ENCODE peak calls at places on chromosomes 2 and 18, in ten cellular contexts. Q, E, Y, G, V, I, O, T, W and S are unnamed samples.

GRCh38 chr2:102365763-102366162 is 10.2 kb downstream of the IL18R1 start:
- DNase-seq in G (no peak), I (no peak), V (no peak), O (no peak), T (no peak), Q (no peak), Y (no peak), E (no peak), W (no peak), S (no peak)

GRCh38 chr2:202032841-202033316 is 776 bp upstream of the FZD7 start:
- DNase-seq in Q (peak; percentile 51), V (peak; percentile 84), W (peak; percentile 60), T (peak; percentile 76), I (peak; percentile 43), O (peak; percentile 34), Y (peak; percentile 91), E (peak; percentile 51), G (peak; percentile 55), S (peak; percentile 78)

GRCh38 chr2:179991344-179991743 is 15.8 kb downstream of the CWC22 start:
- DNase-seq in W (no peak), O (no peak), V (no peak), E (no peak), Q (no peak), G (no peak), I (no peak), Y (no peak), T (peak; percentile 65), S (peak; percentile 57)

GRCh38 chr2:144707927-144708326 is 188.0 kb upstream of the ZEB2 start:
- DNase-seq in G (no peak), W (no peak), T (no peak), Y (no peak), I (no peak), E (peak; percentile 24), Q (no peak), V (no peak), O (no peak), S (no peak)

GRCh38 chr2:120761164-120761861 is 25.6 kb downstream of the GLI2 start:
- DNase-seq in I (no peak), O (no peak), Y (peak; percentile 64), V (peak; percentile 43), Q (no peak), E (no peak), G (peak; percentile 22), W (no peak), T (no peak), S (no peak)

GRCh38 chr2:220553150-220553549 is 925.7 kb downstream of the SLC4A3 start:
- DNase-seq in Y (no peak), W (no peak), G (no peak), Q (no peak), E (peak; percentile 59), O (no peak), I (no peak), T (no peak), V (no peak), S (no peak)

GRCh38 chr2:96618599-96619283 is 19.4 kb downstream of the KANSL3 start:
- DNase-seq in W (no peak), I (no peak), O (no peak), T (no peak), Y (no peak), E (peak; percentile 74), V (no peak), Q (no peak), G (peak; percentile 62), S (no peak)

GRCh38 chr18:11795916-11796315 is 55.3 kb upstream of the CHMP1B start:
- DNase-seq in V (no peak), O (no peak), Y (no peak), E (no peak), T (no peak), G (no peak), Q (no peak), W (no peak), I (no peak), S (no peak)

GRCh38 chr2:122129399-122129798 is 373.9 kb downstream of the TSN start:
- DNase-seq in O (no peak), T (no peak), Y (no peak), G (no peak), E (no peak), I (no peak), W (no peak), Q (no peak), V (no peak), S (no peak)

GRCh38 chr2:76197842-76198448 is 487.2 kb upstream of the GCFC2 start:
- DNase-seq in I (peak; percentile 73), T (peak; percentile 94), V (no peak), O (no peak), G (peak; percentile 37), E (peak; percentile 65), W (no peak), Y (no peak), Q (peak; percentile 51), S (peak; percentile 87)

GRCh38 chr2:65985986-65986385 is 448.9 kb upstream of the MEIS1 start:
- DNase-seq in Y (no peak), V (no peak), T (no peak), G (no peak), I (no peak), Q (no peak), W (no peak), O (no peak), E (no peak), S (no peak)

DNA sequence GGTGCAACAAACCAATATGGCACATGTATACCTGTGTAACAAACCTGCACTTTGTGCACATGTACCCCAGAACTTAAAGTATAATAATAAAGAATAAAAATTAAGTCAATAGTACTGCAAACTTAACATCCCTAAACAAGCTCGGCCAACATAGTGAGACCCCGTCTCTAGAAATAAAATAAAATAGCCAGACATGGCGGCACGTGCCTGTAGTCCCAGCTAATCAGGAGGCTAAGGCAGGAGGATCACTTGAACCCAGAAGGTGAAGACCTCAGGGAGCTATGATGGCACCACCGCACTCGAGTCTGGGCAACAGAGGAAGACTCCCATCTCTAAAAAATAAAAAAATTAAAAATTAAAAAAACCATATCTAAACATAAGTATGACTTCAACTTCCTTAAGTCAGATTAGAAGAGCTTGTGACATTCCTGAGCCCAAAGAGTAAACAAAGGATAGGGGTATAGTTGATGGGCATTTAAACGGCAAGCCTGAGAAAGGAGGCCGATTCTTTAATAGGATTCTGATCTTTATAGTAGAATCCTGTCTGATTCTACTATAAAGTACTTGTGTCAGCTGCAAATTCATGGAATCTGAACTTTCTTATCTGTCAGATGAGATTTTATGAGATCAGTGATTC is 1.6 kb downstream of the FAM124B start:
- DNase-seq in O (no peak), T (no peak), I (no peak), G (no peak), Y (no peak), V (no peak), E (no peak), Q (no peak), W (no peak), S (no peak)
- TF ChIP-seq CTCF in O (no peak), T (no peak), I (no peak), G (no peak), Y (no peak), V (no peak), E (no peak), Q (no peak), W (no peak), S (no peak)

GRCh38 chr2:237223208-237223861 is 137.6 kb downstream of the COPS8 start:
- DNase-seq in G (peak; percentile 85), T (no peak), Y (no peak), Q (no peak), I (no peak), V (peak; percentile 74), O (no peak), W (no peak), E (peak; percentile 100), S (peak; percentile 69)

GRCh38 chr2:237222178-237222577 is 136.5 kb downstream of the COPS8 start:
- DNase-seq in G (no peak), O (no peak), I (no peak), W (no peak), V (peak; percentile 38), Y (no peak), T (no peak), Q (no peak), E (peak; percentile 98), S (peak; percentile 29)

GRCh38 chr2:237218756-237219155 is 133.1 kb downstream of the COPS8 start:
- DNase-seq in W (no peak), G (no peak), O (no peak), E (no peak), V (no peak), I (no peak), T (no peak), Q (no peak), Y (no peak), S (peak; percentile 54)

GRCh38 chr2:237222683-237223082 is 137.0 kb downstream of the COPS8 start:
- DNase-seq in Y (no peak), V (no peak), W (no peak), I (no peak), Q (no peak), O (no peak), E (peak; percentile 59), T (no peak), G (no peak), S (no peak)

GRCh38 chr2:237221443-237221842 is 135.8 kb downstream of the COPS8 start:
- DNase-seq in O (no peak), T (no peak), W (no peak), Q (no peak), G (no peak), V (no peak), E (no peak), I (no peak), Y (no peak), S (no peak)
- H3K27ac ChIP-seq in O (no peak overlapping the region), T (no peak overlapping the region), W (no peak overlapping the region), Q (no peak overlapping the region), G (peak overlapping the region; percentile 20), V (no peak overlapping the region), E (peak overlapping the region; percentile 99), I (no peak overlapping the region), Y (no peak overlapping the region), S (no peak overlapping the region)

DNA sequence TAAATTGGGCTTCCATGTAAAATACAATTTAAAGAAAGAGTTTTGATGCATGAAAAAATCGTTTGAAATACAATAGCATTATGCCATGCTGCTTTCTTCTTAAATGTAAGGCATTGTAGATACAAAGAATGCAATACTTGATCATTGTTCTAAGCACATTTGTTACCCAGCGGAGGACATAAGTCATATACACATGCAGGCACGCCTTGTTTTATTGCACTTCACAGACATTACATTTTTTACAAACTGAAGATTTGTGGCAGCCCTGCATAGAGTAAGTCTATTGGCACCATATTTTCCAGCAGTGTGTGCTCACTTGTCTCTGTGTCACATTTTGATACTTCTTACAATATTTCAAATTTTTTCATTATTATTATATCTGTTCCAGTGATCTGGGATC is 345.0 kb downstream of the CLIP4 start:
- DNase-seq in V (no peak), I (no peak), Q (no peak), E (no peak), O (no peak), Y (no peak), T (no peak), G (no peak), W (no peak), S (no peak)
- H3K27me3 ChIP-seq in V (no peaks in the 10 kb centered on the region), I (no peaks in the 10 kb centered on the region), Q (no peaks in the 10 kb centered on the region), E (no peaks in the 10 kb centered on the region), O (no peaks in the 10 kb centered on the region), Y (no peaks in the 10 kb centered on the region), T (no peaks in the 10 kb centered on the region), G (no peaks in the 10 kb centered on the region), W (no peaks in the 10 kb centered on the region), S (no peaks in the 10 kb centered on the region)

DNA sequence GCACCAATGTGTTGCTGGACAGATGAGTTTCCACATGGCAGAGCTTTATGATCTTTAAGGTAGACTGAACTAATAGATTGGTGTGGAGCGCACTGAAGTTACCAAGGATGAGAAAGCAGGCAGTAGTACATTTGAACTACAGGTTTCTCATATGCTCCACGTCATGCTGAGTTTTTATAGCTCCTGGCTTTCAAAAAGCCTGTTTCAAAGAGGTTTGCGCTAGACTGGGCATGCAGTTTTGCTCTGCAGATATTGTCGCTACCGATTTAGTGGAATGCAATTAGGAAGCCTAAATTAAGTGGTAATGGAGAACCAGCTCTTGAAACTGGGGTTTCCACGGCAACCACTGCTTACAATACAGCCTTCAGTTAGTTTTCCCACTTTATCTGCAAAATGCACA is 151.5 kb upstream of the POU3F3 start:
- DNase-seq in T (peak; percentile 30), O (no peak), Q (no peak), Y (no peak), I (no peak), E (no peak), V (no peak), W (no peak), G (no peak), S (no peak)
- TF ChIP-seq CTCF in T (no peak), O (no peak), Q (no peak), Y (no peak), I (no peak), E (no peak), V (no peak), W (no peak), G (no peak), S (no peak)